ENCODE peak calls at places on chromosomes 3 and 15, in eight cellular contexts. J, H, Z, U, Q, C, R and L are unnamed samples.

GRCh38 chr3:21665444-21665843 is 85.6 kb downstream of the ZNF385D start:
- DNase-seq in J (no peak), H (no peak), Z (peak), U (peak), Q (no peak), C (no peak), R (no peak), L (no peak)

GRCh38 chr15:88994286-88994685 is 81.1 kb upstream of the MFGE8 start:
- DNase-seq in J (no peak), H (no peak), Z (no peak), U (no peak), Q (no peak), C (no peak), R (no peak), L (no peak)

GRCh38 chr3:18351069-18351628 is 74.0 kb downstream of the SATB1 start:
- DNase-seq in J (no peak), H (no peak), Z (no peak), U (no peak), Q (no peak), C (no peak), R (no peak), L (no peak)

GRCh38 chr15:70856884-70857546 is 3.1 kb upstream of the LARP6 start:
- DNase-seq in J (no peak), H (no peak), Z (peak), U (peak), Q (no peak), C (no peak), R (no peak), L (no peak)

GRCh38 chr3:16254933-16255725 is 9.6 kb downstream of the DPH3 start:
- DNase-seq in J (no peak), H (no peak), Z (no peak), U (no peak), Q (no peak), C (no peak), R (no peak), L (no peak)

GRCh38 chr3:71581981-71582611 is 1.4 kb downstream of the FOXP1 start:
- DNase-seq in J (peak), H (peak), Z (peak), U (peak), Q (peak), C (peak), R (peak), L (peak)

GRCh38 chr3:149393355-149394165 is 16.1 kb upstream of the TM4SF1 start:
- DNase-seq in J (no peak), H (no peak), Z (peak), U (peak), Q (no peak), C (no peak), R (peak), L (peak)

GRCh38 chr3:54083901-54084300 is 38.5 kb upstream of the CACNA2D3 start:
- DNase-seq in J (no peak), H (no peak), Z (peak), U (no peak), Q (no peak), C (no peak), R (no peak), L (no peak)

GRCh38 chr3:157786216-157786615 is 283.0 kb upstream of the VEPH1 start:
- DNase-seq in J (no peak), H (no peak), Z (no peak), U (peak), Q (no peak), C (no peak), R (no peak), L (no peak)

GRCh38 chr15:86892774-86893449 is 813.2 kb downstream of the AGBL1 start:
- DNase-seq in J (no peak), H (no peak), Z (peak), U (peak), Q (no peak), C (no peak), R (no peak), L (no peak)

GRCh38 chr3:38314112-38314766 is 32.1 kb downstream of the SLC22A14 start:
- DNase-seq in J (no peak), H (no peak), Z (no peak), U (no peak), Q (no peak), C (no peak), R (no peak), L (no peak)

GRCh38 chr15:91219203-91219602 is 119.1 kb downstream of the SV2B start:
- DNase-seq in J (no peak), H (no peak), Z (no peak), U (no peak), Q (no peak), C (no peak), R (no peak), L (no peak)

GRCh38 chr3:65246561-65246960 is 558.8 kb upstream of the ADAMTS9 start:
- DNase-seq in J (no peak), H (no peak), Z (peak), U (no peak), Q (no peak), C (no peak), R (no peak), L (no peak)

GRCh38 chr3:120791958-120792357 is 49.4 kb downstream of the GTF2E1 start:
- DNase-seq in J (no peak), H (no peak), Z (peak), U (peak), Q (no peak), C (no peak), R (no peak), L (no peak)

GRCh38 chr3:176951586-176952292 is 245.5 kb downstream of the TBL1XR1 start:
- DNase-seq in J (no peak), H (no peak), Z (no peak), U (no peak), Q (no peak), C (no peak), R (no peak), L (no peak)

GRCh38 chr3:46517782-46518181 is 20.0 kb downstream of the RTP3 start:
- DNase-seq in J (no peak), H (no peak), Z (no peak), U (no peak), Q (no peak), C (no peak), R (no peak), L (no peak)

GRCh38 chr3:104102386-104102785 is 1264.3 kb upstream of the ALCAM start:
- DNase-seq in J (no peak), H (no peak), Z (peak), U (peak), Q (no peak), C (no peak), R (peak), L (peak)

GRCh38 chr3:138033202-138033691 is 23.3 kb downstream of the CLDN18 start:
- DNase-seq in J (no peak), H (no peak), Z (no peak), U (no peak), Q (no peak), C (no peak), R (no peak), L (no peak)